ENCODE peak calls at places on chromosomes 1 and 21, in eight cellular contexts. F is pulmonary artery endothelial cell, Y is T-helper 9 cell, Q is AG08396, V is NCI-H1092, O is T-helper 2 cell, T is glutamatergic neuron, G is GM12865. C is an unnamed sample.

GRCh38 chr1:152035406-152036315 is 1.1 kb downstream of the S100A11 start:
- DNase-seq in F (no peak), Y (no peak), Q (peak), V (no peak), O (no peak), T (no peak), G (no peak), C (no peak)

GRCh38 chr1:185663771-185664296 is 70.4 kb upstream of the HMCN1 start:
- DNase-seq in F (no peak), Y (no peak), Q (no peak), V (no peak), O (no peak), T (no peak), G (no peak), C (no peak)

GRCh38 chr1:226882631-226883409 is 12.4 kb downstream of the PSEN2 start:
- DNase-seq in F (no peak), Y (no peak), Q (peak), V (no peak), O (no peak), T (no peak), G (peak), C (no peak)

GRCh38 chr21:46092026-46092764 is 5.7 kb upstream of the COL6A2 start:
- DNase-seq in F (no peak), Y (no peak), Q (peak), V (no peak), O (no peak), T (no peak), G (no peak), C (peak)

GRCh38 chr1:173161510-173162221 is 45.5 kb downstream of the TNFSF4 start:
- DNase-seq in F (peak), Y (no peak), Q (no peak), V (no peak), O (no peak), T (no peak), G (no peak), C (peak)

GRCh38 chr1:160567858-160568682 is 11.2 kb downstream of the CD84 start:
- DNase-seq in F (no peak), Y (peak), Q (no peak), V (no peak), O (peak), T (no peak), G (peak), C (no peak)

GRCh38 chr1:200226268-200226968 is 183.4 kb downstream of the ZNF281 start:
- DNase-seq in F (no peak), Y (no peak), Q (no peak), V (no peak), O (no peak), T (no peak), G (peak), C (no peak)

GRCh38 chr1:12078938-12079861 is 16.1 kb downstream of the TNFRSF8 start:
- DNase-seq in F (no peak), Y (no peak), Q (peak), V (peak), O (peak), T (peak), G (peak), C (no peak)

GRCh38 chr1:87224209-87224608 is 104.5 kb upstream of the LMO4 start:
- DNase-seq in F (peak), Y (no peak), Q (peak), V (no peak), O (no peak), T (no peak), G (no peak), C (peak)

C was measured in smooth muscle cell of the brain vasculature.